ENCODE peak calls at places on chromosomes 5 and 9, in eight cellular contexts. One of them, this sample, is unnamed.

GRCh38 chr9:111598730-111599091 is 736 bp downstream of the PTGR1 start:
- DNase-seq in PC-9: no peak
- DNase-seq in non-pigmented ciliary epithelial cell: no peak
- DNase-seq in activated CD4-positive, alpha-beta T cell treated with anti-CD3 and anti-CD28 coated beads, Interleukin-2, amount 50 U/mL, for 1 hour: no peak
- DNase-seq in NCI-H226: peak
- DNase-seq in ascending aorta: peak
- DNase-seq in brain microvascular endothelial cell: peak
- DNase-seq in HT-29: peak
- DNase-seq in this sample: peak

GRCh38 chr9:72937545-72937944 is 15.3 kb downstream of the ALDH1A1 start:
- DNase-seq in PC-9: no peak
- DNase-seq in non-pigmented ciliary epithelial cell: no peak
- DNase-seq in activated CD4-positive, alpha-beta T cell treated with anti-CD3 and anti-CD28 coated beads, Interleukin-2, amount 50 U/mL, for 1 hour: no peak
- DNase-seq in NCI-H226: no peak
- DNase-seq in ascending aorta: no peak
- DNase-seq in brain microvascular endothelial cell: no peak
- DNase-seq in HT-29: no peak
- DNase-seq in this sample: no peak

GRCh38 chr5:103224118-103224893 is 34.3 kb upstream of the MACIR start:
- DNase-seq in PC-9: peak
- DNase-seq in non-pigmented ciliary epithelial cell: no peak
- DNase-seq in activated CD4-positive, alpha-beta T cell treated with anti-CD3 and anti-CD28 coated beads, Interleukin-2, amount 50 U/mL, for 1 hour: peak
- DNase-seq in NCI-H226: peak
- DNase-seq in ascending aorta: no peak
- DNase-seq in brain microvascular endothelial cell: peak
- DNase-seq in HT-29: peak
- DNase-seq in this sample: peak

GRCh38 chr9:121966706-121967105 is 126.4 kb downstream of the TTLL11 start:
- DNase-seq in PC-9: no peak
- DNase-seq in non-pigmented ciliary epithelial cell: no peak
- DNase-seq in activated CD4-positive, alpha-beta T cell treated with anti-CD3 and anti-CD28 coated beads, Interleukin-2, amount 50 U/mL, for 1 hour: no peak
- DNase-seq in NCI-H226: no peak
- DNase-seq in ascending aorta: no peak
- DNase-seq in brain microvascular endothelial cell: no peak
- DNase-seq in HT-29: no peak
- DNase-seq in this sample: no peak

GRCh38 chr5:111530298-111530740 is 18.0 kb upstream of the STARD4 start:
- DNase-seq in PC-9: no peak
- DNase-seq in non-pigmented ciliary epithelial cell: peak
- DNase-seq in activated CD4-positive, alpha-beta T cell treated with anti-CD3 and anti-CD28 coated beads, Interleukin-2, amount 50 U/mL, for 1 hour: peak
- DNase-seq in NCI-H226: peak
- DNase-seq in ascending aorta: peak
- DNase-seq in brain microvascular endothelial cell: peak
- DNase-seq in HT-29: peak
- DNase-seq in this sample: peak

GRCh38 chr5:179124329-179124852 is 64.2 kb downstream of the ZNF354C start:
- DNase-seq in PC-9: no peak
- DNase-seq in non-pigmented ciliary epithelial cell: no peak
- DNase-seq in activated CD4-positive, alpha-beta T cell treated with anti-CD3 and anti-CD28 coated beads, Interleukin-2, amount 50 U/mL, for 1 hour: no peak
- DNase-seq in NCI-H226: no peak
- DNase-seq in ascending aorta: no peak
- DNase-seq in brain microvascular endothelial cell: no peak
- DNase-seq in HT-29: no peak
- DNase-seq in this sample: no peak

GRCh38 chr9:115615821-115616665 is 498.1 kb upstream of the TNC start:
- DNase-seq in PC-9: peak
- DNase-seq in non-pigmented ciliary epithelial cell: peak
- DNase-seq in activated CD4-positive, alpha-beta T cell treated with anti-CD3 and anti-CD28 coated beads, Interleukin-2, amount 50 U/mL, for 1 hour: no peak
- DNase-seq in NCI-H226: peak
- DNase-seq in ascending aorta: no peak
- DNase-seq in brain microvascular endothelial cell: peak
- DNase-seq in HT-29: no peak
- DNase-seq in this sample: peak

GRCh38 chr9:130973686-130974281 is 34.7 kb upstream of the FIBCD1 start:
- DNase-seq in PC-9: no peak
- DNase-seq in non-pigmented ciliary epithelial cell: no peak
- DNase-seq in activated CD4-positive, alpha-beta T cell treated with anti-CD3 and anti-CD28 coated beads, Interleukin-2, amount 50 U/mL, for 1 hour: no peak
- DNase-seq in NCI-H226: no peak
- DNase-seq in ascending aorta: no peak
- DNase-seq in brain microvascular endothelial cell: no peak
- DNase-seq in HT-29: no peak
- DNase-seq in this sample: no peak

GRCh38 chr5:57795203-57795602 is 312.6 kb upstream of the ACTBL2 start:
- DNase-seq in PC-9: no peak
- DNase-seq in non-pigmented ciliary epithelial cell: no peak
- DNase-seq in activated CD4-positive, alpha-beta T cell treated with anti-CD3 and anti-CD28 coated beads, Interleukin-2, amount 50 U/mL, for 1 hour: no peak
- DNase-seq in NCI-H226: no peak
- DNase-seq in ascending aorta: no peak
- DNase-seq in brain microvascular endothelial cell: no peak
- DNase-seq in HT-29: no peak
- DNase-seq in this sample: no peak

GRCh38 chr5:179607449-179607931 is 16.0 kb downstream of the HNRNPH1 start:
- DNase-seq in PC-9: no peak
- DNase-seq in non-pigmented ciliary epithelial cell: no peak
- DNase-seq in activated CD4-positive, alpha-beta T cell treated with anti-CD3 and anti-CD28 coated beads, Interleukin-2, amount 50 U/mL, for 1 hour: no peak
- DNase-seq in NCI-H226: no peak
- DNase-seq in ascending aorta: no peak
- DNase-seq in brain microvascular endothelial cell: no peak
- DNase-seq in HT-29: no peak
- DNase-seq in this sample: no peak

GRCh38 chr5:116002116-116002906 is 30.0 kb upstream of the ARL14EPL start:
- DNase-seq in PC-9: no peak
- DNase-seq in non-pigmented ciliary epithelial cell: no peak
- DNase-seq in activated CD4-positive, alpha-beta T cell treated with anti-CD3 and anti-CD28 coated beads, Interleukin-2, amount 50 U/mL, for 1 hour: no peak
- DNase-seq in NCI-H226: no peak
- DNase-seq in ascending aorta: no peak
- DNase-seq in brain microvascular endothelial cell: no peak
- DNase-seq in HT-29: no peak
- DNase-seq in this sample: no peak

GRCh38 chr9:109918359-109919163 is 138.6 kb downstream of the PALM2AKAP2 start:
- DNase-seq in PC-9: no peak
- DNase-seq in non-pigmented ciliary epithelial cell: no peak
- DNase-seq in activated CD4-positive, alpha-beta T cell treated with anti-CD3 and anti-CD28 coated beads, Interleukin-2, amount 50 U/mL, for 1 hour: no peak
- DNase-seq in NCI-H226: no peak
- DNase-seq in ascending aorta: no peak
- DNase-seq in brain microvascular endothelial cell: no peak
- DNase-seq in HT-29: no peak
- DNase-seq in this sample: no peak

GRCh38 chr9:83956288-83957028 is 23.6 kb downstream of the HNRNPK start:
- DNase-seq in PC-9: peak
- DNase-seq in non-pigmented ciliary epithelial cell: no peak
- DNase-seq in activated CD4-positive, alpha-beta T cell treated with anti-CD3 and anti-CD28 coated beads, Interleukin-2, amount 50 U/mL, for 1 hour: peak
- DNase-seq in NCI-H226: peak
- DNase-seq in ascending aorta: no peak
- DNase-seq in brain microvascular endothelial cell: no peak
- DNase-seq in HT-29: peak
- DNase-seq in this sample: peak

GRCh38 chr5:34667705-34668104 is 11.6 kb downstream of the RAI14 start:
- DNase-seq in PC-9: no peak
- DNase-seq in non-pigmented ciliary epithelial cell: no peak
- DNase-seq in activated CD4-positive, alpha-beta T cell treated with anti-CD3 and anti-CD28 coated beads, Interleukin-2, amount 50 U/mL, for 1 hour: no peak
- DNase-seq in NCI-H226: no peak
- DNase-seq in ascending aorta: no peak
- DNase-seq in brain microvascular endothelial cell: no peak
- DNase-seq in HT-29: no peak
- DNase-seq in this sample: no peak

GRCh38 chr5:79436224-79436623 is 77.7 kb downstream of the HOMER1 start:
- DNase-seq in PC-9: no peak
- DNase-seq in non-pigmented ciliary epithelial cell: peak
- DNase-seq in activated CD4-positive, alpha-beta T cell treated with anti-CD3 and anti-CD28 coated beads, Interleukin-2, amount 50 U/mL, for 1 hour: no peak
- DNase-seq in NCI-H226: peak
- DNase-seq in ascending aorta: no peak
- DNase-seq in brain microvascular endothelial cell: peak
- DNase-seq in HT-29: no peak
- DNase-seq in this sample: no peak

GRCh38 chr9:133682961-133683493 is 46.9 kb downstream of the DBH start:
- DNase-seq in PC-9: no peak
- DNase-seq in non-pigmented ciliary epithelial cell: no peak
- DNase-seq in activated CD4-positive, alpha-beta T cell treated with anti-CD3 and anti-CD28 coated beads, Interleukin-2, amount 50 U/mL, for 1 hour: no peak
- DNase-seq in NCI-H226: no peak
- DNase-seq in ascending aorta: no peak
- DNase-seq in brain microvascular endothelial cell: no peak
- DNase-seq in HT-29: no peak
- DNase-seq in this sample: no peak

GRCh38 chr5:136212252-136212721 is 19.3 kb upstream of the SMIM32 start:
- DNase-seq in PC-9: peak
- DNase-seq in non-pigmented ciliary epithelial cell: no peak
- DNase-seq in activated CD4-positive, alpha-beta T cell treated with anti-CD3 and anti-CD28 coated beads, Interleukin-2, amount 50 U/mL, for 1 hour: peak
- DNase-seq in NCI-H226: no peak
- DNase-seq in ascending aorta: no peak
- DNase-seq in brain microvascular endothelial cell: no peak
- DNase-seq in HT-29: peak
- DNase-seq in this sample: peak

GRCh38 chr5:31854181-31854624 is 215.3 kb downstream of the PDZD2 start:
- DNase-seq in PC-9: no peak
- DNase-seq in non-pigmented ciliary epithelial cell: peak
- DNase-seq in activated CD4-positive, alpha-beta T cell treated with anti-CD3 and anti-CD28 coated beads, Interleukin-2, amount 50 U/mL, for 1 hour: no peak
- DNase-seq in NCI-H226: peak
- DNase-seq in ascending aorta: no peak
- DNase-seq in brain microvascular endothelial cell: no peak
- DNase-seq in HT-29: no peak
- DNase-seq in this sample: peak

GRCh38 chr9:101513351-101513750 is 20.3 kb upstream of the RNF20 start:
- DNase-seq in PC-9: no peak
- DNase-seq in non-pigmented ciliary epithelial cell: no peak
- DNase-seq in activated CD4-positive, alpha-beta T cell treated with anti-CD3 and anti-CD28 coated beads, Interleukin-2, amount 50 U/mL, for 1 hour: no peak
- DNase-seq in NCI-H226: no peak
- DNase-seq in ascending aorta: no peak
- DNase-seq in brain microvascular endothelial cell: no peak
- DNase-seq in HT-29: no peak
- DNase-seq in this sample: no peak

GRCh38 chr5:160434022-160434531 is 12.4 kb downstream of the PTTG1 start:
- DNase-seq in PC-9: no peak
- DNase-seq in non-pigmented ciliary epithelial cell: no peak
- DNase-seq in activated CD4-positive, alpha-beta T cell treated with anti-CD3 and anti-CD28 coated beads, Interleukin-2, amount 50 U/mL, for 1 hour: no peak
- DNase-seq in NCI-H226: no peak
- DNase-seq in ascending aorta: no peak
- DNase-seq in brain microvascular endothelial cell: no peak
- DNase-seq in HT-29: no peak
- DNase-seq in this sample: no peak

GRCh38 chr9:70100362-70100761 is 56.7 kb downstream of the MAMDC2 start:
- DNase-seq in PC-9: no peak
- DNase-seq in non-pigmented ciliary epithelial cell: no peak
- DNase-seq in activated CD4-positive, alpha-beta T cell treated with anti-CD3 and anti-CD28 coated beads, Interleukin-2, amount 50 U/mL, for 1 hour: no peak
- DNase-seq in NCI-H226: no peak
- DNase-seq in ascending aorta: no peak
- DNase-seq in brain microvascular endothelial cell: no peak
- DNase-seq in HT-29: no peak
- DNase-seq in this sample: no peak

GRCh38 chr9:16784002-16784401 is 86.5 kb downstream of the BNC2 start:
- DNase-seq in PC-9: no peak
- DNase-seq in non-pigmented ciliary epithelial cell: no peak
- DNase-seq in activated CD4-positive, alpha-beta T cell treated with anti-CD3 and anti-CD28 coated beads, Interleukin-2, amount 50 U/mL, for 1 hour: no peak
- DNase-seq in NCI-H226: no peak
- DNase-seq in ascending aorta: no peak
- DNase-seq in brain microvascular endothelial cell: no peak
- DNase-seq in HT-29: no peak
- DNase-seq in this sample: no peak

GRCh38 chr9:109717342-109717741 is 62.7 kb upstream of the PALM2AKAP2 start:
- DNase-seq in PC-9: no peak
- DNase-seq in non-pigmented ciliary epithelial cell: no peak
- DNase-seq in activated CD4-positive, alpha-beta T cell treated with anti-CD3 and anti-CD28 coated beads, Interleukin-2, amount 50 U/mL, for 1 hour: no peak
- DNase-seq in NCI-H226: peak
- DNase-seq in ascending aorta: no peak
- DNase-seq in brain microvascular endothelial cell: no peak
- DNase-seq in HT-29: no peak
- DNase-seq in this sample: peak

GRCh38 chr5:137040641-137041340 is 458.3 kb downstream of the SPOCK1 start:
- DNase-seq in PC-9: no peak
- DNase-seq in non-pigmented ciliary epithelial cell: no peak
- DNase-seq in activated CD4-positive, alpha-beta T cell treated with anti-CD3 and anti-CD28 coated beads, Interleukin-2, amount 50 U/mL, for 1 hour: no peak
- DNase-seq in NCI-H226: no peak
- DNase-seq in ascending aorta: no peak
- DNase-seq in brain microvascular endothelial cell: no peak
- DNase-seq in HT-29: no peak
- DNase-seq in this sample: no peak

This sample was measured in SJSA1.